ENCODE peak calls at places on chromosomes 13 and 19, in seven cellular contexts. F, K, G, A, U, O and D are unnamed samples.

GRCh38 chr13:22077764-22078163 is 406.9 kb downstream of the FGF9 start:
- DNase-seq in A (no peak), O (no peak), K (no peak), F (no peak), U (no peak), G (no peak), D (no peak)

GRCh38 chr13:82739881-82740280 is 1142.4 kb downstream of the SLITRK1 start:
- DNase-seq in O (no peak), F (no peak), A (peak), G (no peak), K (no peak), U (no peak), D (no peak)

GRCh38 chr19:38653028-38653571 is 5.7 kb downstream of the ACTN4 start:
- DNase-seq in A (peak), O (peak), U (no peak), F (peak), K (no peak), G (no peak), D (no peak)

GRCh38 chr13:108929532-108929931 is 300.1 kb downstream of the MYO16 start:
- DNase-seq in G (no peak), K (no peak), O (no peak), U (no peak), A (peak), F (no peak), D (no peak)

GRCh38 chr13:44359983-44360375 is 13.6 kb upstream of the SERP2 start:
- DNase-seq in G (no peak), F (no peak), K (no peak), A (no peak), O (no peak), U (no peak), D (no peak)

GRCh38 chr13:49627831-49628652 is at the start of gene ARL11:
- DNase-seq in F (no peak), K (peak), A (no peak), O (peak), U (no peak), G (peak), D (peak)

GRCh38 chr19:19628499-19629134 is 597 bp upstream of the LPAR2 start:
- DNase-seq in O (peak), G (no peak), A (peak), U (peak), K (peak), F (no peak), D (peak)

GRCh38 chr13:94308808-94309207 is 170.7 kb downstream of the DCT start:
- DNase-seq in A (no peak), K (no peak), O (no peak), F (no peak), U (no peak), G (no peak), D (no peak)

GRCh38 chr19:10136936-10137335 is 17.2 kb upstream of the EIF3G start:
- DNase-seq in K (no peak), U (no peak), G (no peak), O (no peak), A (no peak), F (no peak), D (no peak)

GRCh38 chr19:5967994-5968430 is 9.9 kb downstream of the RANBP3 start:
- DNase-seq in O (peak), U (peak), K (peak), F (peak), A (peak), G (no peak), D (peak)

GRCh38 chr13:27663947-27664346 is 42.3 kb downstream of the POLR1D start:
- DNase-seq in G (no peak), O (no peak), U (no peak), F (no peak), A (peak), K (no peak), D (no peak)

GRCh38 chr13:74102691-74103090 is 31.5 kb downstream of the KLF12 start:
- DNase-seq in F (no peak), K (no peak), O (no peak), A (no peak), G (no peak), U (no peak), D (no peak)

GRCh38 chr19:32453736-32454135 is 48.2 kb downstream of the DPY19L3 start:
- DNase-seq in F (no peak), K (no peak), U (no peak), A (peak), O (no peak), G (no peak), D (no peak)

GRCh38 chr13:94344126-94344863 is 135.2 kb downstream of the DCT start:
- DNase-seq in O (peak), K (no peak), G (no peak), U (no peak), A (no peak), F (no peak), D (no peak)

GRCh38 chr19:47445527-47445926 is 26.2 kb downstream of the SLC8A2 start:
- DNase-seq in F (no peak), U (no peak), G (no peak), K (no peak), O (no peak), A (no peak), D (no peak)

GRCh38 chr13:82993417-82993816 is 888.9 kb downstream of the SLITRK1 start:
- DNase-seq in A (no peak), K (no peak), F (no peak), O (no peak), U (no peak), G (no peak), D (no peak)

GRCh38 chr19:18859676-18860301 is 28.0 kb downstream of the UPF1 start:
- DNase-seq in K (no peak), F (no peak), G (no peak), O (peak), U (no peak), A (peak), D (no peak)

GRCh38 chr19:41403181-41403970 is 5.8 kb downstream of the BCKDHA start:
- DNase-seq in O (no peak), U (no peak), A (no peak), F (no peak), G (no peak), K (no peak), D (no peak)

GRCh38 chr19:19460761-19461265 is 54.5 kb downstream of the TSSK6 start:
- DNase-seq in U (peak), O (peak), K (peak), A (no peak), G (peak), F (peak), D (no peak)

GRCh38 chr13:33727356-33728083 is 90.4 kb upstream of the RFC3 start:
- DNase-seq in G (no peak), O (no peak), F (no peak), K (no peak), A (no peak), U (no peak), D (no peak)

GRCh38 chr13:31150315-31150985 is 11.3 kb downstream of the HSPH1 start:
- DNase-seq in K (no peak), U (no peak), O (no peak), G (no peak), F (no peak), A (no peak), D (no peak)

GRCh38 chr13:49063526-49063925 is 87.8 kb downstream of the FNDC3A start:
- DNase-seq in G (no peak), K (no peak), A (no peak), U (no peak), F (no peak), O (no peak), D (no peak)

GRCh38 chr13:51801631-51802099 is 2.3 kb downstream of the DHRS12 start:
- DNase-seq in A (no peak), U (peak), F (no peak), K (no peak), G (peak), O (peak), D (no peak)

GRCh38 chr19:11281336-11282049 is 14.5 kb upstream of the TSPAN16 start:
- DNase-seq in F (no peak), O (no peak), A (no peak), G (no peak), K (no peak), U (no peak), D (no peak)

GRCh38 chr19:33125929-33126388 is 6.0 kb upstream of the WDR88 start:
- DNase-seq in U (peak), O (peak), F (peak), G (no peak), A (peak), K (peak), D (peak)

GRCh38 chr13:44972956-44973581 is 16.2 kb downstream of the NUFIP1 start:
- DNase-seq in K (no peak), G (no peak), U (no peak), O (no peak), F (no peak), A (peak), D (no peak)

GRCh38 chr13:77861716-77862115 is 56.9 kb downstream of the EDNRB start:
- DNase-seq in A (peak), F (no peak), K (no peak), O (no peak), G (no peak), U (no peak), D (no peak)

GRCh38 chr19:35675589-35676140 is 9.3 kb downstream of the UPK1A start:
- DNase-seq in K (no peak), F (no peak), G (no peak), O (no peak), A (no peak), U (no peak), D (no peak)

GRCh38 chr13:112965103-112965502 is 3.9 kb upstream of the MCF2L start:
- DNase-seq in G (no peak), O (no peak), K (no peak), A (no peak), F (no peak), U (peak), D (no peak)

GRCh38 chr19:2352121-2352520 is 7.9 kb upstream of the TMPRSS9 start:
- DNase-seq in A (no peak), F (no peak), K (no peak), U (no peak), G (no peak), O (no peak), D (no peak)

GRCh38 chr19:2355168-2356035 is 4.7 kb upstream of the TMPRSS9 start:
- DNase-seq in K (no peak), A (peak), U (no peak), O (peak), G (no peak), F (no peak), D (no peak)

GRCh38 chr19:2354670-2355069 is 5.4 kb upstream of the TMPRSS9 start:
- DNase-seq in A (no peak), U (no peak), K (no peak), O (no peak), G (no peak), F (no peak), D (no peak)

GRCh38 chr19:2353159-2353894 is 6.7 kb upstream of the TMPRSS9 start:
- DNase-seq in G (no peak), F (no peak), A (no peak), U (no peak), K (no peak), O (no peak), D (no peak)

DNA sequence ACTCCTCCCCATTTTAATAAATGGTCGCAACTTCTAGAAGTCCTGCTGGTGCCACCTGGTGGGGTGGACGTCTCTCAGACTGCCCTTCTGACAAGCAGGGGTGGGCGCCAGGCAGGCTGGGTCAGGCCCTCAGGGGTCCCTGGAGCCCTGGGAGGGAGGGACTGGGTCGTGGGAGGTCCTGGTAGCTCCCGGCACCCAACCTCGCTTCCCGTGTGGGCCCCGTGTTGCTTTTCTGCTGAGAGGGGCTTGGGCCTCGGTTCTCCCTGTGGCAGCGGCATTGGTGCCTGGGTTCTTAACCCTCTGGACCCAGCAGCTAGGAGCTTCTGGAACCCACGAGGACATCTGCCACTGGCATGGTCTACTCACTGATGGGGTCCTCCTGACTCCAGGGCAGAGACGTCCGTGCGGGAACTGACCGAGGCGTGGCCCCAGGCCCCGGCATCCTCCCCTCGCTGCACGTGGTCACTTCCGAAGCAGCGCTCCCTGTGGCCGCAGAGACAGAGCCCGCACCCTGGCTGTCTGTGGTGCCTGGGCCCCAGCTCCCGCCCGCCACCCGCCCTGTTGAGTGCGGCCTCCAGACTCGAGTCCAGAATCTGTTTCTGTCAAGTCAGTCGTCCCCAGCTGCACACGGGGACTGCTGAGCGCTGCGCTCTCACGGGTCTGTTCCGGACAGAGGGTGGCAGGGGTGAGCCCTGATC is 6.0 kb upstream of the TMPRSS9 start:
- DNase-seq in A (no peak), K (no peak), F (no peak), G (no peak), O (no peak), U (no peak), D (no peak)
- TF ChIP-seq CTCF in A (no peak), K (no peak), F (no peak), G (no peak), O (no peak), U (no peak), D (peak)

GRCh38 chr13:110616103-110617101 is 1.1 kb downstream of the NAXD start:
- DNase-seq in G (peak), U (peak), F (peak), A (peak), K (peak), O (peak), D (peak)
- TF ChIP-seq CTCF in G (no peak), U (no peak), F (peak), A (peak), K (no peak), O (no peak), D (peak)

GRCh38 chr19:15315101-15315500 is 17.2 kb downstream of the BRD4 start:
- DNase-seq in U (no peak), F (no peak), A (no peak), K (no peak), O (no peak), G (no peak), D (no peak)

GRCh38 chr19:15316498-15316897 is 15.8 kb downstream of the BRD4 start:
- DNase-seq in K (no peak), G (no peak), F (no peak), A (no peak), U (no peak), O (no peak), D (no peak)

GRCh38 chr19:15320118-15320517 is 12.2 kb downstream of the BRD4 start:
- DNase-seq in F (no peak), K (no peak), A (peak), O (no peak), U (no peak), G (no peak), D (no peak)

GRCh38 chr19:15318241-15318691 is 14.1 kb downstream of the BRD4 start:
- DNase-seq in U (peak), A (peak), F (no peak), O (no peak), G (no peak), K (no peak), D (no peak)

GRCh38 chr19:15317392-15318011 is 14.8 kb downstream of the BRD4 start:
- DNase-seq in A (peak), G (no peak), K (no peak), O (no peak), F (no peak), U (peak), D (no peak)
- TF ChIP-seq CTCF in A (no peak), G (no peak), K (no peak), O (no peak), F (no peak), U (no peak), D (no peak)

DNA sequence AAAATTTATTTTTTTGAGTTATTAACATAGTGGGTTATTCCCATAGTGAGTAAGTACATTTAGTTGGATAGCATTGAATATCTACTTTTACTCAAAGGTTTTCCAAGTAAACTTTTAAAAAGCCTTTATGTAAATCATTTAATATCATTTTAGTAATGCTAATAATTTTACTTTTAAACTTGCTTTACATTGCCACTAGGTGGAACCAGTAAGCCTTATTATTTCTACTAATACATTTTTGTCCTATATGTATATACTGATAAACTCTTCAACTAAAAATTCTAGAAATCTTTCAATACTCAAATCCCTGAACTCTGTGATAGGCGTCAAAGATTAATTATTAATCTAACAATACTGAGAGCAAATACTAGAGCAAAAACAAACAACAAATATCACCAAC is 1709.2 kb upstream of the PCDH20 start:
- DNase-seq in G (no peak), F (no peak), A (peak), K (no peak), U (no peak), O (no peak), D (no peak)
- TF ChIP-seq CTCF in G (no peak), F (no peak), A (peak), K (no peak), U (no peak), O (no peak), D (peak)

GRCh38 chr13:37173214-37173613 is 67.8 kb upstream of the CSNK1A1L start:
- DNase-seq in O (no peak), K (no peak), F (no peak), G (no peak), A (peak), U (no peak), D (no peak)
- TF ChIP-seq CTCF in O (no peak), K (no peak), F (no peak), G (no peak), A (no peak), U (no peak), D (no peak)

GRCh38 chr19:45677351-45678230 is 9.6 kb downstream of the GIPR start:
- DNase-seq in G (peak), K (peak), O (peak), F (no peak), A (peak), U (peak), D (peak)
- TF ChIP-seq CTCF in G (no peak), K (no peak), O (peak), F (no peak), A (no peak), U (no peak), D (no peak)

GRCh38 chr19:4829001-4829712 is 2.4 kb downstream of the TICAM1 start:
- DNase-seq in U (no peak), K (no peak), G (no peak), F (no peak), O (no peak), A (no peak), D (peak)
- TF ChIP-seq CTCF in U (no peak), K (no peak), G (no peak), F (no peak), O (no peak), A (no peak), D (peak)

GRCh38 chr19:46269085-46269484 is 27.8 kb upstream of the HIF3A start:
- DNase-seq in G (no peak), O (no peak), F (no peak), U (no peak), A (no peak), K (no peak), D (no peak)
- TF ChIP-seq CTCF in G (no peak), O (no peak), F (no peak), U (no peak), A (no peak), K (no peak), D (no peak)